ENCODE peak calls at places on chromosomes 6 and 20, in four cellular contexts. P is pancreas; A is CD8-positive, alpha-beta T cell; S is uterus. Q is an unnamed sample. For H3K27me3 and H3K4me1, the result is how much of the 10 kb centered on the place peaks cover.

GRCh38 chr6:157873735-157874344 is 50.8 kb downstream of the SNX9 start:
- DNase-seq in P (peak), S (peak), A (peak), Q (peak)

GRCh38 chr20:58985656-58986055 is 4.6 kb downstream of the NELFCD start:
- DNase-seq in A (no peak), P (no peak), S (no peak), Q (no peak)

GRCh38 chr6:56357616-56358373 is 110.4 kb upstream of the COL21A1 start:
- DNase-seq in S (no peak), A (no peak), P (no peak), Q (no peak)

GRCh38 chr6:7723041-7723447 is 2.9 kb upstream of the BMP6 start:
- DNase-seq in S (peak), A (peak), P (peak), Q (peak)

GRCh38 chr20:59678286-59678685 is 73.9 kb downstream of the PHACTR3 start:
- DNase-seq in P (no peak), A (no peak), S (no peak), Q (no peak)

GRCh38 chr6:150153905-150154492 is 11.2 kb downstream of the PPP1R14C start:
- DNase-seq in S (no peak), P (no peak), A (no peak), Q (no peak)

GRCh38 chr6:10837009-10837691 is 1.2 kb downstream of the MAK start:
- DNase-seq in A (no peak), P (peak), S (no peak), Q (peak)

GRCh38 chr6:112432853-112433252 is 85.7 kb downstream of the RFPL4B start:
- DNase-seq in P (no peak), S (no peak), A (no peak), Q (no peak)

GRCh38 chr6:41813469-41813868 is 26.0 kb downstream of the TOMM6 start:
- DNase-seq in P (no peak), S (no peak), A (no peak), Q (no peak)

GRCh38 chr6:167766986-167767714 is 59.6 kb upstream of the AFDN start:
- DNase-seq in P (no peak), S (no peak), A (no peak), Q (no peak)

GRCh38 chr20:17320456-17320855 is 93.6 kb downstream of the PCSK2 start:
- DNase-seq in A (no peak), P (no peak), S (no peak), Q (no peak)

GRCh38 chr6:133542056-133542821 is 301.1 kb downstream of the EYA4 start:
- DNase-seq in S (no peak), A (no peak), P (no peak), Q (no peak)

GRCh38 chr6:147528511-147529145 is 20.1 kb downstream of the SAMD5 start:
- DNase-seq in P (no peak), A (no peak), S (no peak), Q (no peak)

GRCh38 chr20:38369387-38369786 is 23.1 kb downstream of the LBP start:
- DNase-seq in S (no peak), A (no peak), P (no peak), Q (no peak)

GRCh38 chr6:37705239-37706051 is 7.8 kb upstream of the MDGA1 start:
- DNase-seq in S (peak), P (peak), A (peak), Q (peak)

GRCh38 chr20:39338977-39339376 is 376.8 kb downstream of the DHX35 start:
- DNase-seq in S (no peak), A (no peak), P (no peak), Q (peak)

GRCh38 chr6:166444446-166444845 is 61.7 kb upstream of the MPC1 start:
- DNase-seq in A (no peak), S (no peak), P (no peak), Q (no peak)

GRCh38 chr20:45257711-45258110 is 3.3 kb upstream of the SLPI start:
- DNase-seq in A (no peak), P (no peak), S (no peak), Q (no peak)

GRCh38 chr6:140566706-140567330 is 1192.4 kb upstream of the CITED2 start:
- DNase-seq in P (no peak), S (no peak), A (no peak), Q (no peak)

GRCh38 chr6:1607557-1608221 is 2.0 kb upstream of the FOXC1 start:
- DNase-seq in P (no peak), S (no peak), A (no peak), Q (no peak)
- H3K27me3 ChIP-seq in P (under half), S (under half), A (half or more), Q (half or more)

GRCh38 chr6:52504778-52505127 is 72.1 kb downstream of the TRAM2 start:
- DNase-seq in S (no peak), A (no peak), P (no peak), Q (no peak)

GRCh38 chr6:52505726-52506501 is 70.9 kb downstream of the TRAM2 start:
- DNase-seq in P (no peak), S (no peak), A (no peak), Q (no peak)

GRCh38 chr6:52507557-52508260 is 69.2 kb downstream of the TRAM2 start:
- DNase-seq in P (no peak), S (no peak), A (no peak), Q (no peak)

GRCh38 chr6:52508261-52508739 is 68.6 kb downstream of the TRAM2 start:
- DNase-seq in A (no peak), S (no peak), P (no peak), Q (no peak)

GRCh38 chr6:52506502-52506875 is 70.4 kb downstream of the TRAM2 start:
- DNase-seq in P (no peak), S (no peak), A (no peak), Q (no peak)
- H3K4me1 ChIP-seq in P (under half), S (under half), A (under half), Q (under half)

GRCh38 chr20:62816879-62817873 is at the start of gene COL9A3:
- DNase-seq in S (no peak), A (no peak), P (no peak), Q (no peak)
- H3K4me3 ChIP-seq in S (peak), A (peak), P (peak), Q (peak)

DNA sequence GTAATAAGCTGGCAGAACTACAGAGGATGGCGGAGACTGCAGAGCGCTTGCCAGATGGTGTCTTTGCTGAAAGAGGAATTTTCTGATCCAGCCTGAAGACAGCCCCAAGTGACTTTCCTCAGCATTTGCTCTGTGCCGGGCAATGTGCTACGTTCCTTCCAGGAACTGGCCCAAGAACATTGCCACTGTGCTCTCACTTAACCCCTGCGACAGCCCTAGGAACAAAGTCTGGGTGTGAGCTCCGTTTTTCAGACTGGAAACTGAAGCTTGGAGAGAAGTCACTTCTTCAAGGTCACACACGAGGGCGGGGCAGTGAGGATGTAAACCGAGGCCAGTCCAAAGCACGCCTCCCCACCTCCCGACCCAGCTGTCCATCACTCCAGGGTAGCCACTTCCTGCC is 22.2 kb upstream of the BMP7 start:
- DNase-seq in S (no peak), A (no peak), P (no peak), Q (no peak)
- H3K27me3 ChIP-seq in S (under half), A (under half), P (under half), Q (under half)

DNA sequence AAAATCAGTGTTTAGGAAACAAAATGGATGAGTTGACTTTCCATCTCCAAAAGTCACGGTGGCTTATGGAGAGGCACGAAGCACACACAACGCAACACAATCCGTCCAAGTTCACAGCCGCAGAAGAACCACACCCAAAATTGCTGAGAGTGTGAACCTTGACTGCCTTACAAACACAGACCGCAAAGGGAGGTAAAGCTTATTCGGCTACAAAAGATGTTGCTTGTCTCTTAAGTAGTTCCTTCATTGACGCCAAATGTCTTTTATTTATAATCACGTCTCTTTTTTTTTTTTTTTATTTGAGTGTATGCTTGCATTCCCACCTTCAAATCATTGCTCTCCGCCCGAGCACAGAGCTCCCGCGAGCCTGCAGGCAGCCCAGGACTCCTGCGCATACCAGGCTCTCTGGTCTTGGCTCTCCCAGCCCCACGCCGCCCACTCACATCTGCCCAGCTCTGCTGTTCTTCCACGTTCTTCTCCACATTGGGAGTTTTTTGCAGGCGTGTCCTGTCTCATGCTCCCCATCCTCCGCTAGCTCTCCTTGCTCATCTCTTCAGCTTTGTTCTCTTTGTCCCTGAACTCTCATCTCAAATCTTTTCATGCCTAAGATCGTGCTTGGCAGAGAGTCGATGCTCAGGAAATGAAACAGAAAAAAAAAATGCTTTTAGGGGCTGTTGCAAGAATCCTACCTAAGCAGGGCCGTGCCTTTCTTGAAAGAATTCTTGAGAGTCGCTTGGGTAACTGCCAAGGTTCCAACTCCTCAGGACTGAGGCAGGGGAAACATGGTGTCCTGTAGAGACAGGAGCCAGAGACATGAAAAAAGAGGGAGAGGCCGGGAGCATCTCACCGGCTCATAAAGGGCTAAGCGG is 25.8 kb downstream of the LY86 start:
- DNase-seq in S (peak), A (no peak), P (no peak), Q (no peak)
- H3K4me1 ChIP-seq in S (under half), A (half or more), P (under half), Q (under half)

DNA sequence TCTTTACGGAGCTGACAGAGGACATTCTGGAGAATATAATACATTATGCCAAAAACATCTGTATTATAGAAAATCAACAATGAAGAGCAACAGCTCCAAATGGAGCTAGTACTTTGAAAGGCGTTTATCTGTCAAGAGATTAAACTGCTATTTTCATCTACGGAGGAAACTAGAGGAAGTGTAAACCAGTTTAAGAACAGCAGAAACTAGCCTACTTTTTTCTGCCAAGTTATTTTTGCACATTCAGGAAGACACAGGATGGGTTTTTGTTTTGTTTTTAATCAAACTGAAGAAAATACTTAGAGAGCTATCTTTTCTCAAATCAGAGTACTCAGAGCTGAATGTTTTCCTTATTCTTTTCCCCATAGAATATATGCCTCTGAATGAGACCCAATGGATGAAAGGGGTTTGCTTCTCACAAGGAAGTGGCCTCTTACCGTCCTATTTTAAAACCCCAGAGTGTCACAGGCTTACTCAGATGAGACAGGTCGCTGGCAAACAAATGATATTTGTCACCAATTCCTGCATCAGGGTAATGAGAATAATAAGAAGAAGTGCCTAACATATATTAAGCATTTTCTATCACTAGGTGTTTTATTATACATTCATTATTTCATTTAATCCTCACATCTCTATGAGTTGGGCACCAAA is 538.5 kb downstream of the CD83 start:
- DNase-seq in S (no peak), P (no peak), A (no peak), Q (no peak)
- H3K4me3 ChIP-seq in S (no peak), P (no peak), A (no peak), Q (no peak)

GRCh38 chr20:31853481-31853880 is 8.1 kb upstream of the FOXS1 start:
- DNase-seq in P (no peak), S (no peak), A (no peak), Q (no peak)
- H3K27me3 ChIP-seq in P (under half), S (under half), A (under half), Q (half or more)

GRCh38 chr20:53227523-53227922 is 255.4 kb downstream of the TSHZ2 start:
- DNase-seq in A (no peak), S (no peak), P (no peak), Q (no peak)

GRCh38 chr20:53220482-53221307 is 248.5 kb downstream of the TSHZ2 start:
- DNase-seq in S (no peak), P (no peak), A (no peak), Q (no peak)

GRCh38 chr20:53224851-53225250 is 252.7 kb downstream of the TSHZ2 start:
- DNase-seq in P (no peak), S (no peak), A (no peak), Q (no peak)

GRCh38 chr20:53226788-53227187 is 254.6 kb downstream of the TSHZ2 start:
- DNase-seq in P (no peak), A (no peak), S (no peak), Q (no peak)

DNA sequence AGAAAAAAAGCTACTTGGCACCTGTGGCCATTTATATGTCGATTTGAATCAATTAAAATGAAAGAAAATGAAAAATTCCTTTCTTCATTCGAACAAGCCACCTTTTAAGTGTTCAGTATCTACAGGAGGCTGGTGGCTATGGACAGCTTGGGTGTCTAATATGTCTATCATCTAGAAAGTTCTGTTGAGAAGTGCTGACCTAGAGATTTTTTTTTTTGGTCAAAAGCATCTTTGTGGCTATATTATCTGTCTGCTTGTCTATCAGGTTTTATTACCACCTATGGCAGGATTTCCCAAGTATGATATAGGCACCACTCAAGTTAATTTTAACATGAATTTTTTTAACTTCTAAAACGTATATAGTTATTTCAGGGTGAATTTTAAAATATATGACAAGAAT is 250.8 kb downstream of the TSHZ2 start:
- DNase-seq in A (no peak), S (no peak), P (no peak), Q (no peak)
- H3K4me1 ChIP-seq in A (under half), S (under half), P (under half), Q (under half)

GRCh38 chr6:108561742-108562502 is 1.2 kb downstream of the FOXO3 start:
- DNase-seq in P (peak), A (no peak), S (no peak), Q (peak)
- H3K4me3 ChIP-seq in P (peak), A (no peak), S (peak), Q (peak)